ENCODE peak calls at places on chromosomes 11 and 22, in nine cellular contexts. One of them, this sample, is unnamed.

GRCh38 chr11:117928818-117929567 is at the start of gene TMPRSS13:
- DNase-seq in HCT116: no peak
- DNase-seq in mucosa of descending colon: no peak
- DNase-seq in astrocyte of the cerebellum: no peak
- DNase-seq in cardiac fibroblast: no peak
- DNase-seq in cardiac muscle cell: no peak
- DNase-seq in coronary artery: no peak
- DNase-seq in aorta: no peak
- DNase-seq in IMR-90: no peak
- DNase-seq in this sample: peak; percentile 44

GRCh38 chr11:8809605-8810272 is 101.2 kb upstream of the AKIP1 start:
- DNase-seq in cardiac muscle cell: peak; percentile 35
- DNase-seq in astrocyte of the cerebellum: no peak
- DNase-seq in coronary artery: no peak
- DNase-seq in HCT116: no peak
- DNase-seq in mucosa of descending colon: no peak
- DNase-seq in cardiac fibroblast: no peak
- DNase-seq in IMR-90: no peak
- DNase-seq in aorta: no peak
- DNase-seq in this sample: no peak

GRCh38 chr11:55707029-55707428 is 45.0 kb downstream of the OR4C6 start:
- DNase-seq in cardiac fibroblast: peak; percentile 36
- DNase-seq in HCT116: no peak
- DNase-seq in aorta: no peak
- DNase-seq in IMR-90: peak; percentile 33
- DNase-seq in coronary artery: no peak
- DNase-seq in mucosa of descending colon: no peak
- DNase-seq in cardiac muscle cell: no peak
- DNase-seq in astrocyte of the cerebellum: no peak
- DNase-seq in this sample: no peak

GRCh38 chr11:65218446-65218845 is 36.7 kb downstream of the CAPN1 start:
- DNase-seq in mucosa of descending colon: no peak
- DNase-seq in IMR-90: no peak
- DNase-seq in cardiac muscle cell: no peak
- DNase-seq in coronary artery: no peak
- DNase-seq in aorta: no peak
- DNase-seq in cardiac fibroblast: no peak
- DNase-seq in HCT116: no peak
- DNase-seq in astrocyte of the cerebellum: no peak
- DNase-seq in this sample: peak; percentile 24

GRCh38 chr11:48005878-48006277 is 25.5 kb downstream of the PTPRJ start:
- DNase-seq in cardiac fibroblast: no peak
- DNase-seq in coronary artery: no peak
- DNase-seq in HCT116: no peak
- DNase-seq in IMR-90: no peak
- DNase-seq in astrocyte of the cerebellum: no peak
- DNase-seq in cardiac muscle cell: peak; percentile 39
- DNase-seq in mucosa of descending colon: no peak
- DNase-seq in aorta: no peak
- DNase-seq in this sample: no peak

GRCh38 chr11:41449483-41450050 is 9.9 kb downstream of the LRRC4C start:
- DNase-seq in aorta: no peak
- DNase-seq in mucosa of descending colon: no peak
- DNase-seq in astrocyte of the cerebellum: no peak
- DNase-seq in cardiac fibroblast: no peak
- DNase-seq in IMR-90: no peak
- DNase-seq in coronary artery: no peak
- DNase-seq in HCT116: no peak
- DNase-seq in cardiac muscle cell: no peak
- DNase-seq in this sample: no peak

GRCh38 chr11:65911682-65912568 is 6.9 kb downstream of the C11orf68 start:
- DNase-seq in HCT116: peak; percentile 72
- DNase-seq in IMR-90: peak; percentile 87
- DNase-seq in mucosa of descending colon: no peak
- DNase-seq in astrocyte of the cerebellum: no peak
- DNase-seq in coronary artery: no peak
- DNase-seq in cardiac muscle cell: peak; percentile 51
- DNase-seq in aorta: peak; percentile 79
- DNase-seq in cardiac fibroblast: peak; percentile 87
- DNase-seq in this sample: peak; percentile 85

GRCh38 chr11:36361901-36362391 is 65.9 kb downstream of the PRR5L start:
- DNase-seq in IMR-90: peak; percentile 85
- DNase-seq in mucosa of descending colon: no peak
- DNase-seq in cardiac muscle cell: no peak
- DNase-seq in aorta: peak; percentile 81
- DNase-seq in astrocyte of the cerebellum: peak; percentile 58
- DNase-seq in HCT116: no peak
- DNase-seq in cardiac fibroblast: peak; percentile 78
- DNase-seq in coronary artery: no peak
- DNase-seq in this sample: no peak

GRCh38 chr11:129766858-129767604 is 48.6 kb upstream of the TMEM45B start:
- DNase-seq in cardiac fibroblast: peak; percentile 48
- DNase-seq in aorta: no peak
- DNase-seq in HCT116: peak; percentile 44
- DNase-seq in mucosa of descending colon: no peak
- DNase-seq in IMR-90: peak; percentile 23
- DNase-seq in astrocyte of the cerebellum: no peak
- DNase-seq in cardiac muscle cell: peak; percentile 68
- DNase-seq in coronary artery: no peak
- DNase-seq in this sample: no peak

GRCh38 chr11:34546511-34547206 is 33.1 kb upstream of the ELF5 start:
- DNase-seq in astrocyte of the cerebellum: no peak
- DNase-seq in IMR-90: no peak
- DNase-seq in cardiac muscle cell: no peak
- DNase-seq in mucosa of descending colon: no peak
- DNase-seq in cardiac fibroblast: no peak
- DNase-seq in coronary artery: peak; percentile 9
- DNase-seq in HCT116: no peak
- DNase-seq in aorta: no peak
- DNase-seq in this sample: no peak

GRCh38 chr22:47476226-47476625 is 713.8 kb downstream of the TBC1D22A start:
- DNase-seq in cardiac muscle cell: no peak
- DNase-seq in IMR-90: no peak
- DNase-seq in aorta: no peak
- DNase-seq in cardiac fibroblast: no peak
- DNase-seq in HCT116: no peak
- DNase-seq in coronary artery: no peak
- DNase-seq in astrocyte of the cerebellum: no peak
- DNase-seq in mucosa of descending colon: no peak
- DNase-seq in this sample: no peak

GRCh38 chr11:93642416-93642815 is 19.1 kb upstream of the CEP295 start:
- DNase-seq in astrocyte of the cerebellum: no peak
- DNase-seq in mucosa of descending colon: no peak
- DNase-seq in coronary artery: no peak
- DNase-seq in cardiac muscle cell: no peak
- DNase-seq in cardiac fibroblast: no peak
- DNase-seq in IMR-90: no peak
- DNase-seq in HCT116: no peak
- DNase-seq in aorta: no peak
- DNase-seq in this sample: no peak

GRCh38 chr11:61004037-61004641 is 32.7 kb downstream of the CD6 start:
- DNase-seq in coronary artery: no peak
- DNase-seq in cardiac muscle cell: no peak
- DNase-seq in cardiac fibroblast: peak; percentile 62
- DNase-seq in aorta: no peak
- DNase-seq in astrocyte of the cerebellum: peak; percentile 80
- DNase-seq in HCT116: no peak
- DNase-seq in IMR-90: peak; percentile 13
- DNase-seq in mucosa of descending colon: no peak
- DNase-seq in this sample: no peak

GRCh38 chr11:35115688-35116030 is 23.3 kb upstream of the CD44 start:
- DNase-seq in HCT116: no peak
- DNase-seq in cardiac muscle cell: no peak
- DNase-seq in IMR-90: no peak
- DNase-seq in mucosa of descending colon: no peak
- DNase-seq in coronary artery: no peak
- DNase-seq in cardiac fibroblast: no peak
- DNase-seq in astrocyte of the cerebellum: no peak
- DNase-seq in aorta: no peak
- DNase-seq in this sample: no peak

GRCh38 chr11:130451261-130452019 is 3.0 kb downstream of the ADAMTS15 start:
- DNase-seq in mucosa of descending colon: no peak
- DNase-seq in cardiac muscle cell: no peak
- DNase-seq in IMR-90: peak; percentile 74
- DNase-seq in coronary artery: no peak
- DNase-seq in HCT116: no peak
- DNase-seq in aorta: no peak
- DNase-seq in astrocyte of the cerebellum: peak; percentile 22
- DNase-seq in cardiac fibroblast: peak; percentile 83
- DNase-seq in this sample: no peak

GRCh38 chr11:5339771-5340322 is 3.5 kb downstream of the OR51B5 start:
- DNase-seq in aorta: no peak
- DNase-seq in cardiac muscle cell: no peak
- DNase-seq in cardiac fibroblast: no peak
- DNase-seq in astrocyte of the cerebellum: no peak
- DNase-seq in IMR-90: no peak
- DNase-seq in mucosa of descending colon: no peak
- DNase-seq in HCT116: no peak
- DNase-seq in coronary artery: no peak
- DNase-seq in this sample: no peak

GRCh38 chr11:84626256-84626655 is 1000.9 kb downstream of the DLG2 start:
- DNase-seq in cardiac muscle cell: no peak
- DNase-seq in astrocyte of the cerebellum: no peak
- DNase-seq in cardiac fibroblast: no peak
- DNase-seq in HCT116: no peak
- DNase-seq in mucosa of descending colon: no peak
- DNase-seq in coronary artery: no peak
- DNase-seq in aorta: no peak
- DNase-seq in IMR-90: no peak
- DNase-seq in this sample: no peak

GRCh38 chr11:14644396-14645246 is 1.0 kb downstream of the PDE3B start:
- DNase-seq in aorta: peak; percentile 59
- DNase-seq in mucosa of descending colon: peak; percentile 73
- DNase-seq in cardiac fibroblast: peak; percentile 13
- DNase-seq in HCT116: peak; percentile 12
- DNase-seq in coronary artery: peak; percentile 78
- DNase-seq in cardiac muscle cell: peak; percentile 62
- DNase-seq in astrocyte of the cerebellum: no peak
- DNase-seq in IMR-90: no peak
- DNase-seq in this sample: peak; percentile 68

GRCh38 chr22:38868886-38869381 is 3.1 kb downstream of the CBX6 start:
- DNase-seq in IMR-90: peak; percentile 51
- DNase-seq in mucosa of descending colon: peak; percentile 73
- DNase-seq in aorta: peak; percentile 89
- DNase-seq in HCT116: peak; percentile 40
- DNase-seq in cardiac muscle cell: peak; percentile 89
- DNase-seq in cardiac fibroblast: peak; percentile 72
- DNase-seq in astrocyte of the cerebellum: no peak
- DNase-seq in coronary artery: peak; percentile 79
- DNase-seq in this sample: peak; percentile 88

GRCh38 chr11:119964136-119965025 is 173.5 kb downstream of the TRIM29 start:
- DNase-seq in astrocyte of the cerebellum: peak; percentile 1
- DNase-seq in cardiac muscle cell: no peak
- DNase-seq in IMR-90: no peak
- DNase-seq in coronary artery: no peak
- DNase-seq in HCT116: no peak
- DNase-seq in mucosa of descending colon: no peak
- DNase-seq in aorta: no peak
- DNase-seq in cardiac fibroblast: peak; percentile 29
- DNase-seq in this sample: no peak
- H3K4me3 ChIP-seq in astrocyte of the cerebellum: no peak overlapping the region
- H3K4me3 ChIP-seq in cardiac muscle cell: no peak overlapping the region
- H3K4me3 ChIP-seq in IMR-90: no peak overlapping the region
- H3K4me3 ChIP-seq in coronary artery: no peak overlapping the region
- H3K4me3 ChIP-seq in HCT116: no peak overlapping the region
- H3K4me3 ChIP-seq in mucosa of descending colon: no peak overlapping the region
- H3K4me3 ChIP-seq in aorta: no peak overlapping the region
- H3K4me3 ChIP-seq in cardiac fibroblast: no peak overlapping the region
- H3K4me3 ChIP-seq in this sample: no peak overlapping the region

GRCh38 chr22:37545703-37546435 is 14.4 kb upstream of the CDC42EP1 start:
- DNase-seq in mucosa of descending colon: peak; percentile 94
- DNase-seq in astrocyte of the cerebellum: peak; percentile 90
- DNase-seq in cardiac fibroblast: peak; percentile 100
- DNase-seq in coronary artery: peak; percentile 95
- DNase-seq in cardiac muscle cell: peak; percentile 71
- DNase-seq in IMR-90: peak; percentile 90
- DNase-seq in aorta: peak; percentile 96
- DNase-seq in HCT116: no peak
- DNase-seq in this sample: peak; percentile 98
- H3K4me3 ChIP-seq in mucosa of descending colon: no peak overlapping the region
- H3K4me3 ChIP-seq in astrocyte of the cerebellum: peak overlapping the region; percentile 4
- H3K4me3 ChIP-seq in cardiac fibroblast: peak overlapping the region; percentile 39
- H3K4me3 ChIP-seq in coronary artery: peak overlapping the region; percentile 44
- H3K4me3 ChIP-seq in cardiac muscle cell: no peak overlapping the region
- H3K4me3 ChIP-seq in IMR-90: peak overlapping the region; percentile 35
- H3K4me3 ChIP-seq in aorta: no peak overlapping the region
- H3K4me3 ChIP-seq in HCT116: peak overlapping the region; percentile 59
- H3K4me3 ChIP-seq in this sample: peak overlapping the region; percentile 27

DNA sequence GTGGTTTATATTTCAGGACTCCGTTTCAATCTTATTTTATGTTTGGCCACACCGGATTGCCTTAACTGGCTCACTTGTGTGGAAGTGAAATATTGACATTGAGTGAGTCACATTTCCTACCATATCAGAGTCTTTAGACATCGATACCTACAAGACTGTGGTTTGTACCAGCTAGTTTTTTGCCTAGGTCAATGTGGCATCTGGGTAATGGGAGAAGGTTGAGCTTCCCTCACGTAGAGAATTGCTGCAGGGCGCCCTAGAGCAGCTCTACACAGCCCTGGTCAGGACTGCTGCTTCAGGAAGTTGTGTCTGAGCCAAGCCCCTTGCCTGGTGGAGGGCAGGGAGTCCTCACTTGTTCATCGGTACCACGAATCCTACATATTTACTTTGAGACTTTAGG is 1.6 kb downstream of the GRAMD1B start:
- DNase-seq in astrocyte of the cerebellum: no peak
- DNase-seq in cardiac fibroblast: no peak
- DNase-seq in cardiac muscle cell: no peak
- DNase-seq in HCT116: no peak
- DNase-seq in aorta: no peak
- DNase-seq in mucosa of descending colon: no peak
- DNase-seq in IMR-90: peak; percentile 23
- DNase-seq in coronary artery: no peak
- DNase-seq in this sample: no peak
- H3K4me3 ChIP-seq in astrocyte of the cerebellum: no peak overlapping the region
- H3K4me3 ChIP-seq in cardiac fibroblast: peak overlapping the region; percentile 69
- H3K4me3 ChIP-seq in cardiac muscle cell: peak overlapping the region; percentile 76
- H3K4me3 ChIP-seq in HCT116: no peak overlapping the region
- H3K4me3 ChIP-seq in aorta: no peak overlapping the region
- H3K4me3 ChIP-seq in mucosa of descending colon: no peak overlapping the region
- H3K4me3 ChIP-seq in IMR-90: peak overlapping the region; percentile 72
- H3K4me3 ChIP-seq in coronary artery: peak overlapping the region; percentile 81
- H3K4me3 ChIP-seq in this sample: no peak overlapping the region

DNA sequence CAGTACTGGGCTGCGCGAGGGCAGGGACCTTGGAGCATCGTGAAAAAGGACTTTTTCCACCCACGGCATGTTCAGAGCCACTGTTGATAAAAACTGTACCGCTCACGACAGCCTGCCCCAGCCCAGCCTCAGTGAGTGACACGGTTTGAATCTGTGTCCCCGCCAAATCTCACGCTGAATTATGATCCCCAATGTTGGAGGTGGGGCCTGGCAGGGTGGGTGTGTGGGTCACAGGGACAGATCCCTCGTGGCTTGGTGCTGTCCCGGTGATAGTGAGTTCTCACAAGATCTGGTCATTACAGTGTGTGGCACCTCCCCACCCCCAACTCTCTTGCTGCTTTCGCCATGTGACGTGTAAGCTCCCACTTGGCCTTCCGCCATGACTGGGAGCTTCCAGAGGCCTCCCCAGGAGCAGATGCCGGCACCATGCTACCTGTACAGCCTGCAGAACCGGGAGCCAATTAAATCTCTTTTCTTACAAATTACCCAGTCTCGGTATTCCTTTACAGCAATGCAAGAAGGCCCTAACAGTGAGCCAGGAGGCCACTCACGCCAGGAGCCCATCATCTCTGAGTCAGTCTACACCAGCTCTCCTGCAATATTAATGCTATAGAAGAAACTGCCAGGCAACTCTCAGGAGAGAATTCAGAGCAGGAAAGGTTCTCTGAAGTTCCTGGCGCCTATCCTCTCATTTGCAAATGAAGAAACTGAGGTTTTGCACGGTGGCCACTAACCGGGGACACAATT is 1.3 kb downstream of the TOLLIP start:
- DNase-seq in astrocyte of the cerebellum: no peak
- DNase-seq in coronary artery: no peak
- DNase-seq in HCT116: no peak
- DNase-seq in IMR-90: peak; percentile 22
- DNase-seq in cardiac fibroblast: no peak
- DNase-seq in mucosa of descending colon: no peak
- DNase-seq in cardiac muscle cell: no peak
- DNase-seq in aorta: no peak
- DNase-seq in this sample: no peak
- H3K4me3 ChIP-seq in astrocyte of the cerebellum: peak overlapping the region; percentile 68
- H3K4me3 ChIP-seq in coronary artery: peak overlapping the region; percentile 96
- H3K4me3 ChIP-seq in HCT116: peak overlapping the region; percentile 82
- H3K4me3 ChIP-seq in IMR-90: peak overlapping the region; percentile 86
- H3K4me3 ChIP-seq in cardiac fibroblast: peak overlapping the region; percentile 75
- H3K4me3 ChIP-seq in mucosa of descending colon: no peak overlapping the region
- H3K4me3 ChIP-seq in cardiac muscle cell: peak overlapping the region; percentile 77
- H3K4me3 ChIP-seq in aorta: peak overlapping the region; percentile 75
- H3K4me3 ChIP-seq in this sample: peak overlapping the region; percentile 87

This sample was measured in sigmoid colon.